ENCODE peak calls at places on chromosomes 2 and 18, in six cellular contexts. Y, M, G, N, R and A are unnamed samples.

GRCh38 chr2:181103659-181104058 is 123.3 kb downstream of the UBE2E3 start:
- DNase-seq in Y (no peak), M (no peak), G (no peak), N (no peak), R (no peak), A (no peak)

GRCh38 chr18:77517901-77518300 is 268.3 kb downstream of the GALR1 start:
- DNase-seq in Y (no peak), M (no peak), G (no peak), N (no peak), R (no peak), A (no peak)

GRCh38 chr2:206150631-206151030 is 8.6 kb downstream of the NDUFS1 start:
- DNase-seq in Y (no peak), M (no peak), G (no peak), N (no peak), R (no peak), A (no peak)

GRCh38 chr2:111903930-111904439 is 5.6 kb downstream of the MERTK start:
- DNase-seq in Y (no peak), M (no peak), G (no peak), N (no peak), R (no peak), A (no peak)

GRCh38 chr2:153487993-153488562 is 9.5 kb upstream of the RPRM start:
- DNase-seq in Y (no peak), M (no peak), G (no peak), N (no peak), R (no peak), A (no peak)

GRCh38 chr2:241703128-241703604 is 1.3 kb downstream of the ING5 start:
- DNase-seq in Y (no peak), M (no peak), G (no peak), N (peak), R (no peak), A (peak)

GRCh38 chr18:55546873-55547704 is 40.9 kb downstream of the TCF4 start:
- DNase-seq in Y (peak), M (no peak), G (no peak), N (no peak), R (no peak), A (no peak)

GRCh38 chr2:208142925-208143799 is 2.8 kb downstream of the CRYGB start:
- DNase-seq in Y (no peak), M (peak), G (no peak), N (no peak), R (no peak), A (no peak)

GRCh38 chr2:176554107-176555048 is 285.1 kb downstream of the MTX2 start:
- DNase-seq in Y (peak), M (peak), G (peak), N (peak), R (peak), A (peak)

GRCh38 chr2:215080545-215080944 is 57.9 kb downstream of the ABCA12 start:
- DNase-seq in Y (no peak), M (no peak), G (no peak), N (no peak), R (no peak), A (no peak)

GRCh38 chr2:95115418-95115817 is 6.2 kb downstream of the MRPS5 start:
- DNase-seq in Y (peak), M (peak), G (peak), N (peak), R (peak), A (peak)
- TF ChIP-seq CHD2 in Y (no peak), M (no peak), G (no peak), N (no peak), R (no peak), A (no peak)

DNA sequence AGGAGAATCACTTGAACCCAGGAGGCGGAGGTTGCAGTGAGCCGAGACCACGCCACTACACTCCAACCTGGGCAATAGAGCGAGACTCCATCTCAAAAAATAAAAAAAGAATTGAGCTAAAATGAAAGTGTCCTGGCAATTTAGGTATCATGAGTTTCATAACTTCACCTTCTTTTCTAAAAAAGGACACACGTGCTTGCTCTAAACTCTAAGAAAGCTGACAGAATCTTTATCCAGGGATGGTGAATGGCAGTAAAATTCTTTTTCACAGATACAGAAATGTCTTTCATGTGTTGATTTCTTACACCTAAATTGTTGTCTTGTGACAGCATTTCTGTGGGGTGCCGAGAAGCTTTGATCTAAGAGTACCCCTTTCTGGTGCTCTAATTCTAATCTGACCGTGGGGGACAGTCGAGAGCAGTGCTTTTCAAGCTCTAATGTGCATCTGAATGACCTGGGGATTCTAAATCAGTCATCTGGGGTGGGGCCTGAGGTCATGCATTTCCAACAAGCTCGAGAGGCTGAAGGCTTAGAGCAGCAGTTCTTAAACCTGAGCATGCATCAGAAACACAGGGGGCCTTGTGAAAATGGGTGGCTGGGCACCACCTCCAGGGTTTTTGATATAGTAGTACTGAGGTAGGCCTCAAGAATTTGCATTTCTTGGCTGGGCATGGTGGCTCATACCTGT is 42.1 kb upstream of the REL start:
- DNase-seq in Y (peak), M (no peak), G (peak), N (no peak), R (no peak), A (no peak)
- TF ChIP-seq CHD2 in Y (no peak), M (no peak), G (no peak), N (no peak), R (no peak), A (no peak)

DNA sequence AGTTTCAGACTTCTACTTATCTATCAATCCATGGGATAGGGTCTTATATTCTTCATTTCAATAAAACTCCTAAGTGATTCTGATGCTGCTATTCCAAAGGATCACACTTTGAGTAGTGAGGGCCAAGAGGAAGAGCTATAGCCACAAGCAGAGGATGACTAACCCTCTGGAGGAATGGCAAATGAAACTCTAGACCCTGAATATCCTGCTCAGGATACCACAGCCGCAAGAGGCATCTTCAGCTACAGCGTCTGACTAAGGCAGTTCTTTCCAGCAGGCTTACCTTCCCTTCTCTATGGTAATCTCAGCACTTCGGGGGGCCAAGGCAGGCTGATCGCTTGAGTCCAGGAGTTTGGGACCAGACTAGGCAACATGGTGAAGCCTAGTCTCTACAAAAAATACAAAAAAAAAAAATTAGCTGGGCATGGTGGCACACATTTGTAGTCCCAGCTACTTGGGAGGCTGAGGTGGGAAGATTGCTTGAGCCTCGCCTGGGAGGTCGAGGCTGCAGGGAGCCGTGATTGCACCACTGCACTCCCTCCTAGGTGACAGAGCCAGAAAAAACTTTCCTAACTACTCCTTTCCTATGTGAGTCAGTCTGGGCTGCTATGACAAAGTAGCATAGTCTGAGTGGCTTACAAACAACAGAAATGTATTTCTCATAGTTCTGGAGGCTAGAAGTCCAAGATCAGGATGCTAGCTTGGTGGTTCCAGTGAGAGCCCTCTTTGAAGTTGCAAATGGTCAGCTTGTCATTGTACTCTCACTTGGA is 371.9 kb downstream of the IRS1 start:
- DNase-seq in Y (no peak), M (peak), G (no peak), N (peak), R (no peak), A (peak)
- TF ChIP-seq CHD2 in Y (no peak), M (no peak), G (no peak), N (no peak), R (no peak), A (no peak)

GRCh38 chr18:63069496-63069895 is 250.1 kb downstream of the BCL2 start:
- DNase-seq in Y (no peak), M (no peak), G (no peak), N (no peak), R (no peak), A (no peak)

GRCh38 chr18:63073481-63073880 is 246.1 kb downstream of the BCL2 start:
- DNase-seq in Y (no peak), M (peak), G (no peak), N (no peak), R (no peak), A (peak)

GRCh38 chr18:63067939-63068338 is 251.6 kb downstream of the BCL2 start:
- DNase-seq in Y (no peak), M (no peak), G (no peak), N (no peak), R (no peak), A (no peak)

GRCh38 chr18:63071566-63072175 is 247.9 kb downstream of the BCL2 start:
- DNase-seq in Y (no peak), M (no peak), G (no peak), N (no peak), R (no peak), A (no peak)

DNA sequence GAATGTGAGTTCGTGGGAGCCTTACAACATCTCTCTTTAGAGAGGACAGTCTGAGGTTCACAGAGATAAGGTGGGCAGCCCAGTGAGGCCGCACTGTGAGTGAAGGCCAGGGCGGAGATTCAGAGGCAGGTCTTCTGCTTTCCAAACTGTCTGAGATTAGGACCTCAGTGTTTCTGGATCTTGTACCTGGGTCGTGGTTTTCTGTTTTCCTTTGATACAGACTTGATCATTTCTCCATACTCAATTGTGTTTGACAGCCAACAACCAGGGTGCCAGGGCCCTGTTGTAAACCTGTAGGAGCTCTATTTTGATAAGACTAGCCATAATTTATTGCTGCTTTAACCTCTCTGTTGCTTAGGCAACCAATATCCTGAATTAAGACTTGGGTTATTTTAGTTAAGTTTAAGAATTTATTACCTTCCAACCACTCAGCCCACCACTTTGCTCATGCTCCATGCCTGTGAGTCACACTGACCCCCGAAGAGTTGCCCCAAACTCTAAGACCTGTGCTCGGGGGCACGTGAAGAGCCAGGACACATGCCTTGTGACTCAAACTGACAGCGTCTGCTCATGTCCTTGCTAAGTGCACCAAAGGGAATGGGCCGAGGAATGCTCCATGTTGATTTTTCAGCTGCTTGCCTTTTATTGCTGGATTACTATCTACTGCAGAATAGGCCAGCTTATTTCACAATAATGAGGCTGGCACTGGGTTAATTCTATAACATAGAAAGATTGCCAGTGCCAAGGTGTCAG is 248.6 kb downstream of the BCL2 start:
- DNase-seq in Y (no peak), M (peak), G (no peak), N (no peak), R (no peak), A (no peak)
- TF ChIP-seq CHD2 in Y (no peak), M (no peak), G (no peak), N (no peak), R (no peak), A (no peak)

DNA sequence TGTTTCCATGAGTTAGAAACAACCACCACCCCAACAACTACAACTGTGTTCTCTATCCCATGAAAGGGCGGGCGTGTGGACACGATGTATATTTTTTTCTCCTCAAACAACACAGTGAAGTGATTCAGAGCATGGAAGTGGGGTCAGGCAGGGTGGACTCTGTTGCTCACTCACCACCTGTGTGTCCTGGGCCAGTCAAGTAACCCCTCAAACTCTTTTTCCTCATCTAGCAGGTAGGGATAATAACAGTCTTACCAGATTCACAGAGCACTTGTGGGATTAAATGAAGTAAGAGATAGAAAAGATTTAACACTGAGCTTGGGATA is 162.0 kb upstream of the EPAS1 start:
- DNase-seq in Y (no peak), M (no peak), G (no peak), N (no peak), R (no peak), A (no peak)
- TF ChIP-seq CHD2 in Y (no peak), M (no peak), G (no peak), N (no peak), R (no peak), A (no peak)

GRCh38 chr2:44751754-44752479 is 189.6 kb upstream of the SIX3 start:
- DNase-seq in Y (peak), M (no peak), G (no peak), N (no peak), R (no peak), A (no peak)
- TF ChIP-seq CHD2 in Y (no peak), M (no peak), G (no peak), N (no peak), R (no peak), A (no peak)